ENCODE peak calls at places on chromosomes 13 and 19, in seven cellular contexts. I, Y, J, O, M, F and X are unnamed samples.

GRCh38 chr13:29049524-29049923 is 229.4 kb downstream of the MTUS2 start:
- DNase-seq in I (no peak), Y (no peak), O (no peak), F (no peak), M (no peak), J (no peak), X (no peak)

GRCh38 chr13:27036236-27036981 is 135.2 kb downstream of the USP12 start:
- DNase-seq in I (no peak), M (no peak), O (no peak), J (no peak), Y (no peak), F (no peak), X (no peak)

GRCh38 chr19:18416778-18417249 is 2.4 kb upstream of the SSBP4 start:
- DNase-seq in O (no peak), F (peak), Y (peak), I (peak), J (peak), M (peak), X (peak)

GRCh38 chr13:111575276-111575675 is 254.8 kb downstream of the TEX29 start:
- DNase-seq in I (no peak), Y (no peak), F (no peak), J (no peak), M (no peak), O (no peak), X (no peak)

GRCh38 chr19:30118760-30119159 is 176.7 kb downstream of the URI1 start:
- DNase-seq in O (no peak), Y (no peak), I (no peak), F (no peak), M (no peak), J (no peak), X (no peak)

GRCh38 chr19:38877781-38878574 is at the start of gene RINL:
- DNase-seq in M (peak), Y (peak), F (no peak), I (no peak), J (no peak), O (peak), X (peak)

GRCh38 chr19:40442328-40443130 is 1.6 kb downstream of the SERTAD3 start:
- DNase-seq in M (no peak), F (no peak), Y (no peak), J (no peak), I (no peak), O (no peak), X (no peak)

GRCh38 chr13:30466841-30467252 is 1.1 kb upstream of the HMGB1 start:
- DNase-seq in M (peak), O (no peak), I (no peak), F (no peak), Y (no peak), J (peak), X (no peak)

GRCh38 chr19:39582891-39583625 is 19.3 kb upstream of the LGALS13 start:
- DNase-seq in O (no peak), J (no peak), I (no peak), Y (no peak), F (no peak), M (no peak), X (no peak)

GRCh38 chr19:16514383-16515019 is 18.3 kb downstream of the C19orf44 start:
- DNase-seq in I (no peak), J (no peak), F (no peak), Y (no peak), M (no peak), O (no peak), X (no peak)

GRCh38 chr13:42181381-42181953 is 90.5 kb upstream of the AKAP11 start:
- DNase-seq in O (no peak), J (no peak), F (no peak), M (no peak), I (no peak), Y (no peak), X (no peak)

GRCh38 chr19:41327076-41327475 is 17.1 kb downstream of the CCDC97 start:
- DNase-seq in M (no peak), I (no peak), O (no peak), Y (no peak), F (no peak), J (peak), X (no peak)

GRCh38 chr13:52112606-52113005 is 16.3 kb downstream of the NEK5 start:
- DNase-seq in I (no peak), M (no peak), O (no peak), Y (no peak), J (no peak), F (no peak), X (no peak)